ENCODE peak calls at places on chromosomes 11 and 22, in seven cellular contexts. F is fibroblast of mammary gland, I is pancreas, C is HFF-Myc, J is PC-3, R is upper lobe of right lung, O is uterus. N is an unnamed sample.

GRCh38 chr22:27206001-27206746 is 548.8 kb downstream of the MIAT start:
- DNase-seq in F (no peak), I (no peak), C (no peak), J (no peak), R (no peak), O (no peak), N (no peak)

GRCh38 chr22:39240841-39241631 is 3.7 kb downstream of the PDGFB start:
- DNase-seq in F (no peak), I (peak), C (no peak), J (peak), R (no peak), O (no peak), N (no peak)

GRCh38 chr22:25148149-25148691 is 51.4 kb upstream of the CRYBB3 start:
- DNase-seq in F (no peak), I (no peak), C (no peak), J (no peak), R (no peak), O (no peak), N (no peak)

GRCh38 chr11:83292709-83293435 is 6.7 kb upstream of the CCDC90B start:
- DNase-seq in F (peak), I (no peak), C (peak), J (peak), R (no peak), O (peak), N (peak)

GRCh38 chr11:65827774-65828156 is 6.0 kb upstream of the SNX32 start:
- DNase-seq in F (peak), I (no peak), C (no peak), J (no peak), R (no peak), O (no peak), N (peak)

GRCh38 chr11:78244546-78245315 is 56.0 kb downstream of the USP35 start:
- DNase-seq in F (peak), I (no peak), C (no peak), J (no peak), R (no peak), O (no peak), N (no peak)

GRCh38 chr11:2097356-2097997 is 41.7 kb downstream of the IGF2 start:
- DNase-seq in F (peak), I (peak), C (no peak), J (peak), R (peak), O (peak), N (peak)

GRCh38 chr11:46170797-46171196 is 49.5 kb upstream of the PHF21A start:
- DNase-seq in F (no peak), I (no peak), C (no peak), J (no peak), R (no peak), O (no peak), N (no peak)

GRCh38 chr11:127677813-127678212 is 677.2 kb upstream of the KIRREL3 start:
- DNase-seq in F (no peak), I (no peak), C (no peak), J (no peak), R (no peak), O (no peak), N (no peak)

GRCh38 chr22:45329536-45329936 is 19.8 kb downstream of the FAM118A start:
- DNase-seq in F (no peak), I (no peak), C (no peak), J (no peak), R (no peak), O (no peak), N (peak)

GRCh38 chr11:35009191-35009940 is 92.9 kb downstream of the PDHX start:
- DNase-seq in F (peak), I (no peak), C (peak), J (peak), R (no peak), O (peak), N (peak)

GRCh38 chr22:45263790-45264269 is 20.9 kb upstream of the UPK3A start:
- DNase-seq in F (peak), I (peak), C (peak), J (no peak), R (peak), O (peak), N (peak)

GRCh38 chr11:8090756-8091155 is 9.7 kb downstream of the TUB start:
- DNase-seq in F (peak), I (no peak), C (no peak), J (peak), R (no peak), O (peak), N (peak)

GRCh38 chr11:5808500-5809121 is at the start of gene OR52N2:
- DNase-seq in F (peak), I (peak), C (peak), J (peak), R (peak), O (peak), N (peak)

GRCh38 chr22:30523646-30524489 is 18.4 kb upstream of the SEC14L4 start:
- DNase-seq in F (no peak), I (no peak), C (no peak), J (no peak), R (no peak), O (no peak), N (no peak)

GRCh38 chr11:71145988-71146824 is 106.2 kb downstream of the SHANK2 start:
- DNase-seq in F (no peak), I (no peak), C (no peak), J (no peak), R (peak), O (no peak), N (no peak)

GRCh38 chr22:38758276-38758945 is 2.6 kb upstream of the SUN2 start:
- DNase-seq in F (no peak), I (no peak), C (no peak), J (no peak), R (no peak), O (no peak), N (no peak)

GRCh38 chr11:1338201-1339065 is 29.0 kb upstream of the TOLLIP start:
- DNase-seq in F (no peak), I (peak), C (no peak), J (no peak), R (no peak), O (peak), N (no peak)

GRCh38 chr11:90476442-90477007 is 253.7 kb upstream of the CHORDC1 start:
- DNase-seq in F (peak), I (no peak), C (no peak), J (peak), R (no peak), O (no peak), N (peak)

GRCh38 chr22:29208502-29208862 is 2.8 kb downstream of the EMID1 start:
- DNase-seq in F (no peak), I (no peak), C (no peak), J (no peak), R (no peak), O (no peak), N (no peak)

GRCh38 chr22:50545522-50546325 is at the start of gene KLHDC7B:
- DNase-seq in F (no peak), I (no peak), C (no peak), J (no peak), R (no peak), O (no peak), N (no peak)
- TF ChIP-seq CTCF in F (no peak), I (no peak), C (no peak), J (no peak), R (no peak), O (no peak), N (no peak)

GRCh38 chr11:86138958-86139357 is 70.1 kb upstream of the PICALM start:
- DNase-seq in F (no peak), I (no peak), C (no peak), J (no peak), R (no peak), O (no peak), N (peak)
- H3K4me3 ChIP-seq in F (no peak), I (no peak), C (no peak), J (no peak), R (no peak), O (no peak), N (no peak)

DNA sequence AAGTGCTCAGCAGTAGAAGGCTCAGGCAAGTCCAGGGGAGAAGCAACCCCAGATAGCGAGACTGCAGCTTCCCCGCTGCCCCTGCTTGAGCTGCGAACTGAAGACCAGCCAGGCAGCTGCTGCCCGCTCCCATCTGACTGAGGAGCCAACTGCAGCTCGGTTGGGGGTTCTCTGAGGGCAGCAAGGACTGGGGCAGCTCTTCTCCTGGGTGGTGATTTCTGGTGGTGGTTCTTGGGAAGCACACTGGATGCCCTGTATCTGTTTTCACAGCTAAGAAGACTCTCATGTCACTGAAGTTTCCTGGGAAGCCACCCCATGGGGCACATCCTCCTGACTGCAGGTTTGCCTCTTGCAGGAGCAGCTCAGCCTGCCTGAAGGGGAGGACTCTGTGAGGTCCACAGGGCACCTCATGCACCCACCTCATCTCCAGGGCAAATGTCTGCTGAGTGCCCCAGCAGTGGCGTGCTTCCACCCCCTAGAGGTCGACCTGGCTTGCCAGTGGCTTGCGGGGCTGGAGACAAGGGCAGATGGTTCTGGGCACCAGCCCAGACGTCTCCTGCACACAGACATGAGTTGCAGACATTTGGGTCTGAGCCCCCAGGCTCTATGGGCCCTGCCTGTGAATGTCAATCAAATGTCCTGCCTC is 801.1 kb downstream of the BRD1 start:
- DNase-seq in F (no peak), I (peak), C (no peak), J (no peak), R (no peak), O (no peak), N (no peak)
- TF ChIP-seq CTCF in F (no peak), I (no peak), C (no peak), J (no peak), R (no peak), O (no peak), N (no peak)

DNA sequence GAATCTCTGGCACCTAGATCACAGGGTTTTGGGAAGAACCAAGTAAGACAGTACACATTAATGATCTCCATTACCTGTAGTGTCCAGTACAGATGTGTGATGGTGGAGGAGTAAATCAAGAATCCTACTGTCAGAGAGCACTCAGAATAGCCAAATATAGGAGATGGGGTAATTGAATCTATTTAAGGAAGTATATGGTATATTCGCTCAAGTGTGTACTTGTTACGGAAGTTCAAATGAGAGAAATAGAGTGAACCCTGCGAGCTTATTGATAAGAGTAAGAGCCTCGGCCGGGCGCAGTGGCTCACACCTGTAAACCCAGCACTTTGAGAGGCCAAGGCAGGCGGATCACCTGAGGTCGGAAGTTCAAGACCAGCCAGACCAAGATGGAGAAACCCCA is 2.2 kb downstream of the SPCS2 start:
- DNase-seq in F (no peak), I (no peak), C (no peak), J (no peak), R (no peak), O (no peak), N (no peak)
- H3K4me3 ChIP-seq in F (no peak), I (no peak), C (no peak), J (peak), R (no peak), O (no peak), N (no peak)

GRCh38 chr11:69373251-69373635 is 79.3 kb downstream of the MYEOV start:
- DNase-seq in F (no peak), I (no peak), C (no peak), J (no peak), R (no peak), O (no peak), N (no peak)
- TF ChIP-seq CTCF in F (no peak), I (no peak), C (no peak), J (no peak), R (no peak), O (no peak), N (no peak)